ENCODE peak calls at places on chromosomes 4 and X, in ten cellular contexts. One of them, this sample, is unnamed. For H3K9me3 and H3K4me1, the result is how much of the 10 kb centered on the place peaks cover.

GRCh38 chrX:71616672-71617529 is 1.4 kb downstream of the CXCR3 start:
- DNase-seq in PC-3: no peak
- DNase-seq in RWPE2: no peak
- DNase-seq in lower lobe of right lung: no peak
- DNase-seq in cardiac muscle cell: no peak
- DNase-seq in uterus: no peak
- DNase-seq in right atrium auricular region: no peak
- DNase-seq in HCT116: no peak
- DNase-seq in pancreas: no peak
- DNase-seq in left lung: no peak
- DNase-seq in this sample: no peak

GRCh38 chr4:17605236-17605635 is 9.2 kb upstream of the MED28 start:
- DNase-seq in PC-3: no peak
- DNase-seq in RWPE2: no peak
- DNase-seq in lower lobe of right lung: no peak
- DNase-seq in cardiac muscle cell: no peak
- DNase-seq in uterus: no peak
- DNase-seq in right atrium auricular region: no peak
- DNase-seq in HCT116: no peak
- DNase-seq in pancreas: no peak
- DNase-seq in left lung: no peak
- DNase-seq in this sample: no peak

GRCh38 chr4:128862608-128863313 is 53.3 kb downstream of the JADE1 start:
- DNase-seq in PC-3: no peak
- DNase-seq in RWPE2: no peak
- DNase-seq in lower lobe of right lung: no peak
- DNase-seq in cardiac muscle cell: no peak
- DNase-seq in uterus: no peak
- DNase-seq in right atrium auricular region: no peak
- DNase-seq in HCT116: no peak
- DNase-seq in pancreas: no peak
- DNase-seq in left lung: no peak
- DNase-seq in this sample: no peak

GRCh38 chr4:5758741-5759140 is 47.7 kb downstream of the EVC start:
- DNase-seq in PC-3: peak
- DNase-seq in RWPE2: peak
- DNase-seq in lower lobe of right lung: no peak
- DNase-seq in cardiac muscle cell: peak
- DNase-seq in uterus: no peak
- DNase-seq in right atrium auricular region: peak
- DNase-seq in HCT116: peak
- DNase-seq in pancreas: no peak
- DNase-seq in left lung: no peak
- DNase-seq in this sample: peak

GRCh38 chr4:102501635-102502382 is 650 bp downstream of the NFKB1 start:
- DNase-seq in PC-3: peak
- DNase-seq in RWPE2: peak
- DNase-seq in lower lobe of right lung: peak
- DNase-seq in cardiac muscle cell: peak
- DNase-seq in uterus: peak
- DNase-seq in right atrium auricular region: peak
- DNase-seq in HCT116: peak
- DNase-seq in pancreas: peak
- DNase-seq in left lung: peak
- DNase-seq in this sample: peak

GRCh38 chr4:181559637-181560036 is 683.6 kb upstream of the TENM3 start:
- DNase-seq in PC-3: peak
- DNase-seq in RWPE2: no peak
- DNase-seq in lower lobe of right lung: no peak
- DNase-seq in cardiac muscle cell: no peak
- DNase-seq in uterus: no peak
- DNase-seq in right atrium auricular region: no peak
- DNase-seq in HCT116: no peak
- DNase-seq in pancreas: no peak
- DNase-seq in left lung: no peak
- DNase-seq in this sample: no peak

GRCh38 chr4:1502501-1502886 is 96.3 kb upstream of the NKX1-1 start:
- DNase-seq in PC-3: no peak
- DNase-seq in RWPE2: peak
- DNase-seq in lower lobe of right lung: peak
- DNase-seq in cardiac muscle cell: no peak
- DNase-seq in uterus: peak
- DNase-seq in right atrium auricular region: no peak
- DNase-seq in HCT116: no peak
- DNase-seq in pancreas: no peak
- DNase-seq in left lung: peak
- DNase-seq in this sample: peak

GRCh38 chrX:24376403-24376802 is 16.0 kb downstream of the SUPT20HL1 start:
- DNase-seq in PC-3: no peak
- DNase-seq in RWPE2: no peak
- DNase-seq in lower lobe of right lung: no peak
- DNase-seq in cardiac muscle cell: no peak
- DNase-seq in uterus: no peak
- DNase-seq in right atrium auricular region: no peak
- DNase-seq in HCT116: no peak
- DNase-seq in pancreas: no peak
- DNase-seq in left lung: no peak
- DNase-seq in this sample: no peak

GRCh38 chr4:113504422-113504821 is 257.1 kb downstream of the CAMK2D start:
- DNase-seq in PC-3: no peak
- DNase-seq in RWPE2: no peak
- DNase-seq in lower lobe of right lung: no peak
- DNase-seq in cardiac muscle cell: no peak
- DNase-seq in uterus: no peak
- DNase-seq in right atrium auricular region: no peak
- DNase-seq in HCT116: no peak
- DNase-seq in pancreas: no peak
- DNase-seq in left lung: no peak
- DNase-seq in this sample: no peak

GRCh38 chr4:113502883-113503282 is 258.7 kb downstream of the CAMK2D start:
- DNase-seq in PC-3: no peak
- DNase-seq in RWPE2: no peak
- DNase-seq in lower lobe of right lung: no peak
- DNase-seq in cardiac muscle cell: no peak
- DNase-seq in uterus: no peak
- DNase-seq in right atrium auricular region: no peak
- DNase-seq in HCT116: no peak
- DNase-seq in pancreas: no peak
- DNase-seq in left lung: no peak
- DNase-seq in this sample: no peak

GRCh38 chr4:113503691-113504090 is 257.8 kb downstream of the CAMK2D start:
- DNase-seq in PC-3: no peak
- DNase-seq in RWPE2: no peak
- DNase-seq in lower lobe of right lung: no peak
- DNase-seq in cardiac muscle cell: no peak
- DNase-seq in uterus: no peak
- DNase-seq in right atrium auricular region: no peak
- DNase-seq in HCT116: no peak
- DNase-seq in pancreas: no peak
- DNase-seq in left lung: no peak
- DNase-seq in this sample: no peak

GRCh38 chr4:113502476-113502875 is 259.1 kb downstream of the CAMK2D start:
- DNase-seq in PC-3: peak
- DNase-seq in RWPE2: no peak
- DNase-seq in lower lobe of right lung: no peak
- DNase-seq in cardiac muscle cell: peak
- DNase-seq in uterus: no peak
- DNase-seq in right atrium auricular region: no peak
- DNase-seq in HCT116: no peak
- DNase-seq in pancreas: no peak
- DNase-seq in left lung: no peak
- DNase-seq in this sample: no peak

DNA sequence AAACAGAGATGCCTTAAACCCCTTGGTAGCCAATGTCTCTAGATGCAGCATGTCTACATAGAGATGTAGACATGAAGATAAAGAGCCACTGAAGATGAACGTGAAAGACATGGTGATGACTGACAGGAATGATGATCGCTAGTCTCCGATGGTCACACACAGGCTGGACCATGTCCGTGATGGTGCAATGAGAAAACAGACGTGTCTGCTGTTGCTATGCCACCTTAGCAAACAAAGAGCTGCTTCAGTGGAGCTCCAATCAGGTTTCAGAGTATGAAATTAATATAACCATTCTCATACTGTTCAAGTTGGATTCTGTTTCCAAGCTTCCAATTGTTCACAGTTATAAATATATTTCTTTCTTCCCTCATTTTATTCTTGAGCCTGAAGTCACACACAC is 256.5 kb downstream of the CAMK2D start:
- DNase-seq in PC-3: no peak
- DNase-seq in RWPE2: no peak
- DNase-seq in lower lobe of right lung: no peak
- DNase-seq in cardiac muscle cell: no peak
- DNase-seq in uterus: no peak
- DNase-seq in right atrium auricular region: no peak
- DNase-seq in HCT116: no peak
- DNase-seq in pancreas: no peak
- DNase-seq in left lung: no peak
- DNase-seq in this sample: no peak
- H3K27ac ChIP-seq in PC-3: no peak
- H3K27ac ChIP-seq in RWPE2: no peak
- H3K27ac ChIP-seq in lower lobe of right lung: no peak
- H3K27ac ChIP-seq in cardiac muscle cell: no peak
- H3K27ac ChIP-seq in uterus: no peak
- H3K27ac ChIP-seq in right atrium auricular region: peak
- H3K27ac ChIP-seq in HCT116: no peak
- H3K27ac ChIP-seq in pancreas: no peak
- H3K27ac ChIP-seq in left lung: no peak
- H3K27ac ChIP-seq in this sample: no peak

DNA sequence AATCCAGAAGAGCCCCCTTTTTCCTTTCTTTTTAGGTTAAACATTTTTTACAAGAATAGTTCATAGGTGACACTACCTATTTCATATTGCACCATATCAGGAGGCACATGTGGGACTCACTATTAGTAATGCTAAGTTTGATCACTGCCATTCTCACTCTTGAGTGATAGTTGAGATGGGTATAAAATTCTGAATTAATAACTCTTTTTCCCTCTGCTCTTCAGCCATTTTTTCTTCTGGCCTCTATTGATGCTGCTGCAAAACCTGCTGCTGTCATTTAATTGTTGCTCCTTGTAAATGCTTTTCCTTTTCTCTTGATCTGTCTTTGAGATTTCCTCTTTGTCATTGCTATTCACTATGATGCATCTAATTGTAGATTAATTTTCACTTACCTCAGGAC is 482.0 kb downstream of the MID1IP1 start:
- DNase-seq in PC-3: no peak
- DNase-seq in RWPE2: no peak
- DNase-seq in lower lobe of right lung: no peak
- DNase-seq in cardiac muscle cell: no peak
- DNase-seq in uterus: no peak
- DNase-seq in right atrium auricular region: no peak
- DNase-seq in HCT116: no peak
- DNase-seq in pancreas: no peak
- DNase-seq in left lung: no peak
- DNase-seq in this sample: no peak
- H3K9me3 ChIP-seq in PC-3: under half
- H3K9me3 ChIP-seq in RWPE2: under half
- H3K9me3 ChIP-seq in lower lobe of right lung: under half
- H3K9me3 ChIP-seq in cardiac muscle cell: under half
- H3K9me3 ChIP-seq in uterus: under half
- H3K9me3 ChIP-seq in right atrium auricular region: under half
- H3K9me3 ChIP-seq in HCT116: under half
- H3K9me3 ChIP-seq in pancreas: under half
- H3K9me3 ChIP-seq in left lung: under half
- H3K9me3 ChIP-seq in this sample: under half

GRCh38 chr4:40572692-40573287 is 56.9 kb downstream of the RBM47 start:
- DNase-seq in PC-3: no peak
- DNase-seq in RWPE2: no peak
- DNase-seq in lower lobe of right lung: no peak
- DNase-seq in cardiac muscle cell: no peak
- DNase-seq in uterus: no peak
- DNase-seq in right atrium auricular region: no peak
- DNase-seq in HCT116: no peak
- DNase-seq in pancreas: no peak
- DNase-seq in left lung: no peak
- DNase-seq in this sample: no peak
- H3K4me1 ChIP-seq in PC-3: under half
- H3K4me1 ChIP-seq in RWPE2: under half
- H3K4me1 ChIP-seq in lower lobe of right lung: under half
- H3K4me1 ChIP-seq in cardiac muscle cell: under half
- H3K4me1 ChIP-seq in uterus: under half
- H3K4me1 ChIP-seq in right atrium auricular region: under half
- H3K4me1 ChIP-seq in HCT116: under half
- H3K4me1 ChIP-seq in pancreas: under half
- H3K4me1 ChIP-seq in left lung: half or more
- H3K4me1 ChIP-seq in this sample: under half

GRCh38 chrX:13662537-13662841 is 9.5 kb downstream of the TCEANC start:
- DNase-seq in PC-3: no peak
- DNase-seq in RWPE2: no peak
- DNase-seq in lower lobe of right lung: no peak
- DNase-seq in cardiac muscle cell: peak
- DNase-seq in uterus: no peak
- DNase-seq in right atrium auricular region: no peak
- DNase-seq in HCT116: no peak
- DNase-seq in pancreas: no peak
- DNase-seq in left lung: no peak
- DNase-seq in this sample: no peak

GRCh38 chrX:13666836-13667235 is 13.9 kb downstream of the TCEANC start:
- DNase-seq in PC-3: no peak
- DNase-seq in RWPE2: no peak
- DNase-seq in lower lobe of right lung: no peak
- DNase-seq in cardiac muscle cell: peak
- DNase-seq in uterus: no peak
- DNase-seq in right atrium auricular region: no peak
- DNase-seq in HCT116: no peak
- DNase-seq in pancreas: no peak
- DNase-seq in left lung: no peak
- DNase-seq in this sample: no peak

GRCh38 chrX:13661735-13662536 is 9.0 kb downstream of the TCEANC start:
- DNase-seq in PC-3: no peak
- DNase-seq in RWPE2: no peak
- DNase-seq in lower lobe of right lung: no peak
- DNase-seq in cardiac muscle cell: no peak
- DNase-seq in uterus: no peak
- DNase-seq in right atrium auricular region: no peak
- DNase-seq in HCT116: no peak
- DNase-seq in pancreas: no peak
- DNase-seq in left lung: no peak
- DNase-seq in this sample: no peak

GRCh38 chrX:13667940-13668339 is 15.0 kb downstream of the TCEANC start:
- DNase-seq in PC-3: peak
- DNase-seq in RWPE2: no peak
- DNase-seq in lower lobe of right lung: no peak
- DNase-seq in cardiac muscle cell: no peak
- DNase-seq in uterus: no peak
- DNase-seq in right atrium auricular region: no peak
- DNase-seq in HCT116: no peak
- DNase-seq in pancreas: no peak
- DNase-seq in left lung: no peak
- DNase-seq in this sample: no peak

DNA sequence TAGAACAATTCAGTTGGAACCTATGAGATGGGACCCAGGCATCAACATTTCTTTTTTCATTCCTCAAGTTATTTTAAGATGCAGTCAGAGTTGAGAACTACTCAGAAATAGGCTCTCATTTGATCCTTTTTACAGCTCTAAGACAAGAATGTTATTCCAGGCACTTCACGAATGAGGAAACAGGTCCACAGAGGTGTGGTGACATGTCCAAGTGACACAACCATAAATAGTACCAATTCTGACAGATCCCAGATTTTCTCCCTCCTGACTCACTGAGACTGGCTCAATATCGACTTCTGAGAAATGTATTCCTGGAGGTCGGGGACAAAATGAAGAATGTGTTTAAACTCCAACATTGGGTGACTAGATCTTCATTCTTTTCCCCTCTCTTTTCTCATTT is 11.1 kb downstream of the TCEANC start:
- DNase-seq in PC-3: no peak
- DNase-seq in RWPE2: no peak
- DNase-seq in lower lobe of right lung: no peak
- DNase-seq in cardiac muscle cell: no peak
- DNase-seq in uterus: no peak
- DNase-seq in right atrium auricular region: no peak
- DNase-seq in HCT116: no peak
- DNase-seq in pancreas: no peak
- DNase-seq in left lung: no peak
- DNase-seq in this sample: no peak
- H3K27ac ChIP-seq in PC-3: no peak
- H3K27ac ChIP-seq in RWPE2: no peak
- H3K27ac ChIP-seq in lower lobe of right lung: no peak
- H3K27ac ChIP-seq in cardiac muscle cell: peak
- H3K27ac ChIP-seq in uterus: peak
- H3K27ac ChIP-seq in right atrium auricular region: peak
- H3K27ac ChIP-seq in HCT116: no peak
- H3K27ac ChIP-seq in pancreas: no peak
- H3K27ac ChIP-seq in left lung: no peak
- H3K27ac ChIP-seq in this sample: no peak

This sample was measured in upper lobe of right lung.